ENCODE peak calls at places on chromosomes 12 and 14, in nine cellular contexts. Y is activated naive CD8-positive, alpha-beta T cell treated with anti-CD3 and anti-CD28 coated beads, Interleukin-2, amount 50 U/mL, for 16 hours; R is NCI-H82; W is stimulated activated CD8-positive, alpha-beta memory T cell treated with anti-CD3 and anti-CD28 coated beads, Interleukin-15, amount 100 ng/mL, for 1 hour; H is NCI-H187 treated with DMSO at 0.1 percent for 48 hours; L is CD8-positive, alpha-beta T cell; N is psoas muscle; V is hippocampal formation; Q is esophagus squamous epithelium. F is an unnamed sample.

GRCh38 chr14:94367896-94368590 is 20.4 kb downstream of the SERPINA1 start:
- DNase-seq in Y (no peak), R (no peak), W (no peak), H (no peak), L (no peak), N (no peak), V (no peak), Q (no peak), F (no peak)

GRCh38 chr12:75812341-75813018 is 219.1 kb downstream of the PHLDA1 start:
- DNase-seq in Y (no peak), R (peak), W (no peak), H (no peak), L (no peak), N (no peak), V (no peak), Q (no peak), F (no peak)

GRCh38 chr12:43571885-43572284 is 19.9 kb upstream of the ADAMTS20 start:
- DNase-seq in Y (no peak), R (no peak), W (no peak), H (no peak), L (no peak), N (no peak), V (no peak), Q (no peak), F (no peak)

GRCh38 chr12:19131020-19131431 is 1.5 kb downstream of the PLEKHA5 start:
- DNase-seq in Y (no peak), R (peak), W (no peak), H (no peak), L (no peak), N (no peak), V (peak), Q (no peak), F (no peak)

GRCh38 chr14:51308872-51309271 is 68.8 kb downstream of the TMX1 start:
- DNase-seq in Y (no peak), R (no peak), W (no peak), H (no peak), L (no peak), N (no peak), V (no peak), Q (no peak), F (no peak)

GRCh38 chr12:32949815-32950214 is 53.2 kb upstream of the PKP2 start:
- DNase-seq in Y (no peak), R (peak), W (no peak), H (no peak), L (no peak), N (no peak), V (no peak), Q (no peak), F (no peak)

GRCh38 chr14:101505216-101505970 is 55.9 kb upstream of the DIO3 start:
- DNase-seq in Y (no peak), R (no peak), W (no peak), H (no peak), L (no peak), N (no peak), V (no peak), Q (no peak), F (no peak)

GRCh38 chr14:93969082-93969828 is 7.1 kb downstream of the ASB2 start:
- DNase-seq in Y (no peak), R (peak), W (no peak), H (no peak), L (no peak), N (peak), V (no peak), Q (no peak), F (no peak)

GRCh38 chr12:77924703-77925102 is 94.0 kb downstream of the NAV3 start:
- DNase-seq in Y (no peak), R (peak), W (no peak), H (no peak), L (no peak), N (no peak), V (no peak), Q (no peak), F (no peak)

GRCh38 chr12:100476013-100476751 is 2.5 kb downstream of the NR1H4 start:
- DNase-seq in Y (no peak), R (no peak), W (no peak), H (no peak), L (no peak), N (no peak), V (no peak), Q (no peak), F (no peak)

GRCh38 chr12:47207005-47207717 is 127.4 kb upstream of the AMIGO2 start:
- DNase-seq in Y (no peak), R (peak), W (no peak), H (no peak), L (no peak), N (no peak), V (no peak), Q (no peak), F (no peak)

GRCh38 chr12:121939190-121939589 is 20.8 kb downstream of the CFAP251 start:
- DNase-seq in Y (no peak), R (no peak), W (no peak), H (no peak), L (no peak), N (no peak), V (no peak), Q (no peak), F (no peak)

GRCh38 chr14:93967637-93968250 is 8.6 kb downstream of the ASB2 start:
- DNase-seq in Y (no peak), R (no peak), W (no peak), H (no peak), L (no peak), N (no peak), V (no peak), Q (no peak), F (no peak)